ENCODE peak calls at places on chromosomes 6 and 20, in five cellular contexts. A is CD4-positive, alpha-beta memory T cell; T is RWPE1; D is CD8-positive, alpha-beta memory T cell; S is left lung. X is an unnamed sample.

GRCh38 chr20:59808729-59809381 is 124.6 kb downstream of the SYCP2 start:
- DNase-seq in D (no peak), T (no peak), S (no peak), A (no peak), X (no peak)

GRCh38 chr6:109455161-109455501 is 441 bp downstream of the MICAL1 start:
- DNase-seq in A (peak), S (peak), D (peak), T (no peak), X (peak)

GRCh38 chr6:164207024-164207423 is 792.5 kb downstream of the QKI start:
- DNase-seq in D (no peak), S (no peak), T (no peak), A (no peak), X (no peak)

GRCh38 chr6:91081452-91082067 is 494.7 kb upstream of the MAP3K7 start:
- DNase-seq in D (no peak), S (no peak), A (no peak), T (peak), X (peak)

GRCh38 chr6:83192456-83192855 is 609 bp downstream of the PGM3 start:
- DNase-seq in S (no peak), D (no peak), T (peak), A (no peak), X (peak)

GRCh38 chr6:99330159-99330558 is 19.3 kb downstream of the FAXC start:
- DNase-seq in T (peak), A (peak), D (peak), S (peak), X (peak)

GRCh38 chr6:24991748-24992467 is 56.1 kb upstream of the RIPOR2 start:
- DNase-seq in A (peak), T (peak), D (peak), S (peak), X (peak)

GRCh38 chr6:13624871-13625288 is 9.7 kb downstream of the NOL7 start:
- DNase-seq in S (no peak), D (no peak), A (peak), T (peak), X (peak)

GRCh38 chr6:39451831-39452230 is 129.3 kb upstream of the KCNK16 start:
- DNase-seq in S (no peak), T (no peak), D (no peak), A (no peak), X (no peak)

GRCh38 chr6:101401792-101402617 is 8.5 kb downstream of the GRIK2 start:
- DNase-seq in A (no peak), T (no peak), D (no peak), S (no peak), X (no peak)

GRCh38 chr20:24953621-24954133 is 4.6 kb downstream of the CST7 start:
- DNase-seq in A (no peak), D (peak), S (no peak), T (no peak), X (no peak)

GRCh38 chr6:154197176-154197850 is 158.3 kb downstream of the OPRM1 start:
- DNase-seq in D (no peak), T (peak), A (no peak), S (no peak), X (peak)

GRCh38 chr20:62395311-62396242 is 8.7 kb downstream of the RPS21 start:
- DNase-seq in S (no peak), D (no peak), T (no peak), A (no peak), X (no peak)

GRCh38 chr6:149876241-149876933 is 12.2 kb upstream of the LRP11 start:
- DNase-seq in D (no peak), T (no peak), S (no peak), A (no peak), X (no peak)

GRCh38 chr20:23061713-23062561 is 12.5 kb upstream of the THBD start:
- DNase-seq in A (no peak), T (peak), D (no peak), S (no peak), X (no peak)

GRCh38 chr6:44898296-44898930 is 429.7 kb upstream of the RUNX2 start:
- DNase-seq in D (no peak), T (no peak), A (no peak), S (no peak), X (peak)

GRCh38 chr6:113626470-113626869 is 230.7 kb upstream of the MARCKS start:
- DNase-seq in D (no peak), T (no peak), A (no peak), S (no peak), X (no peak)

GRCh38 chr6:28896505-28897392 is 27.0 kb downstream of the TRIM27 start:
- DNase-seq in T (peak), A (peak), D (peak), S (peak), X (peak)

GRCh38 chr6:99471638-99472037 is 43.6 kb downstream of the USP45 start:
- DNase-seq in A (no peak), S (no peak), T (no peak), D (no peak), X (no peak)

GRCh38 chr6:17601389-17601703 is 1.2 kb downstream of the FAM8A1 start:
- DNase-seq in A (no peak), D (no peak), T (no peak), S (no peak), X (no peak)

GRCh38 chr6:98838027-98838426 is 3.7 kb downstream of the POU3F2 start:
- DNase-seq in T (no peak), S (no peak), A (no peak), D (no peak), X (no peak)

GRCh38 chr20:8303651-8304050 is 171.6 kb downstream of the PLCB1 start:
- DNase-seq in T (no peak), A (no peak), S (no peak), D (no peak), X (no peak)

GRCh38 chr6:135411339-135411738 is 86.2 kb downstream of the AHI1 start:
- DNase-seq in T (peak), A (no peak), S (no peak), D (no peak), X (no peak)

GRCh38 chr20:59784365-59785117 is 148.9 kb downstream of the SYCP2 start:
- DNase-seq in T (no peak), S (no peak), A (no peak), D (no peak), X (no peak)

GRCh38 chr20:584375-585301 is 25.5 kb downstream of the TCF15 start:
- DNase-seq in S (no peak), A (no peak), T (no peak), D (no peak), X (peak)

GRCh38 chr20:36847009-36847709 is 28.8 kb upstream of the TLDC2 start:
- DNase-seq in D (no peak), A (no peak), T (peak), S (no peak), X (peak)

GRCh38 chr6:14706378-14706929 is 539.4 kb upstream of the JARID2 start:
- DNase-seq in S (peak), D (no peak), A (no peak), T (peak), X (peak)

GRCh38 chr20:41552295-41553068 is 65.7 kb downstream of the CHD6 start:
- DNase-seq in T (no peak), A (no peak), S (no peak), D (no peak), X (no peak)

GRCh38 chr6:53765270-53765669 is 29.5 kb upstream of the LRRC1 start:
- DNase-seq in T (no peak), A (no peak), S (peak), D (no peak), X (no peak)

GRCh38 chr6:149933036-149933435 is 8.8 kb upstream of the ULBP2 start:
- DNase-seq in A (no peak), S (no peak), D (no peak), T (no peak), X (no peak)

GRCh38 chr6:90266845-90267621 is 29.6 kb downstream of the BACH2 start:
- DNase-seq in D (no peak), T (no peak), S (no peak), A (peak), X (peak)

GRCh38 chr6:34383171-34383631 is 9.3 kb downstream of the NUDT3 start:
- DNase-seq in A (no peak), D (no peak), T (no peak), S (no peak), X (no peak)

GRCh38 chr6:66361886-66362285 is 654.9 kb upstream of the EYS start:
- DNase-seq in D (no peak), A (no peak), T (no peak), S (no peak), X (no peak)

GRCh38 chr6:16440656-16441212 is 202.3 kb downstream of the GMPR start:
- DNase-seq in A (peak), S (no peak), T (no peak), D (no peak), X (no peak)

GRCh38 chr6:16437095-16437494 is 198.7 kb downstream of the GMPR start:
- DNase-seq in D (no peak), S (no peak), A (no peak), T (no peak), X (no peak)

GRCh38 chr6:16441262-16441661 is 202.9 kb downstream of the GMPR start:
- DNase-seq in S (no peak), A (no peak), D (no peak), T (no peak), X (no peak)

GRCh38 chr6:16437984-16438383 is 199.6 kb downstream of the GMPR start:
- DNase-seq in D (peak), T (no peak), A (no peak), S (no peak), X (no peak)

DNA sequence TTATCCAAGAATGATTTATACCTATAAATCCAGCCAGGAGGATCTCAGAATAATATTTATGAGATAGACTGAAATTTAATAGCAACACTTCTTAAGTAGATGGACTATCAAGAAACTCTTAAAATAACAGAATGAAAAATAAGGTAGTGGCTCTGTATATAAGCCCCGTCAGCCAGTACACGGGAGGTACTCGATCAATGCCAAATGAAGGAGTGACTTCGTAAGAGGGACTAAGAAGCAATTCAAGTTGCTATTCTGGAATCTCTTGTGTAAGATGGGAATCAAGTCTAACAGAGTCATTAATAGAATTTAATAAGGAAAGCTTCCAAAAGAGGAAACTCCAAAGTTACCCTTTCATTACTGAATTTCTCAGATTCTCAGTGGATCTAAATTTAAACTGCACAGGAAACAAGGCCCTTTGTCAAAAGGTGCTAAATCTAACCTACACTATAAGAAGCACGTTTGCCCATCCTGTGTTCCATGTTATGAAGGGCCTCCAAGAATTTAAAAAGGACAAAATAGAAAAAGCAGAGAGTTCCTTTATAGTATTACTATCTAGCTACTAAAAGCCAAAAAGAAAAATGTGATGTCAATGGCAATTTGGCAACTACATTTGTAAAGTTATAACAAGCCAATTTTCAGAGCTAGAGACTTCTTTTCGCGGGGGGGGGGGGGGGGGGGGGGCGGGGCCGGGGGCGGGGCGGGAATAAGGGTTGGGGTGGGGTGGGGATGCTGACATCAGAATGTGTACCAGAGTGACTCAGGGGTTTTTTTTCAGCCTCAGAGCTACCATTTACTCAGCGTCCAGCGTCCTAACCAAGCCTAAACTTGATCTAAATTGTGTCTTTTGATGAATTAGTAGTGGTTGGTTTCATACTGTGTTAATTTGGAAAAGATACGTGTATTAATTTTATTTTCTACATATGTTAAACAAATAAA is 200.6 kb downstream of the GMPR start:
- DNase-seq in D (no peak), T (peak), A (no peak), S (no peak), X (peak)
- H3K27ac ChIP-seq in D (no peak), T (peak), A (peak), S (peak), X (no peak)

GRCh38 chr6:36665180-36665579 is 13.3 kb upstream of the CDKN1A start:
- DNase-seq in T (no peak), A (no peak), D (no peak), S (no peak), X (no peak)

GRCh38 chr6:36663504-36664446 is 14.7 kb upstream of the CDKN1A start:
- DNase-seq in S (no peak), A (no peak), T (no peak), D (no peak), X (no peak)

GRCh38 chr6:36670271-36670670 is 8.2 kb upstream of the CDKN1A start:
- DNase-seq in A (no peak), D (no peak), S (no peak), T (no peak), X (no peak)

GRCh38 chr6:36668601-36669390 is 9.7 kb upstream of the CDKN1A start:
- DNase-seq in S (no peak), T (no peak), D (no peak), A (no peak), X (no peak)

DNA sequence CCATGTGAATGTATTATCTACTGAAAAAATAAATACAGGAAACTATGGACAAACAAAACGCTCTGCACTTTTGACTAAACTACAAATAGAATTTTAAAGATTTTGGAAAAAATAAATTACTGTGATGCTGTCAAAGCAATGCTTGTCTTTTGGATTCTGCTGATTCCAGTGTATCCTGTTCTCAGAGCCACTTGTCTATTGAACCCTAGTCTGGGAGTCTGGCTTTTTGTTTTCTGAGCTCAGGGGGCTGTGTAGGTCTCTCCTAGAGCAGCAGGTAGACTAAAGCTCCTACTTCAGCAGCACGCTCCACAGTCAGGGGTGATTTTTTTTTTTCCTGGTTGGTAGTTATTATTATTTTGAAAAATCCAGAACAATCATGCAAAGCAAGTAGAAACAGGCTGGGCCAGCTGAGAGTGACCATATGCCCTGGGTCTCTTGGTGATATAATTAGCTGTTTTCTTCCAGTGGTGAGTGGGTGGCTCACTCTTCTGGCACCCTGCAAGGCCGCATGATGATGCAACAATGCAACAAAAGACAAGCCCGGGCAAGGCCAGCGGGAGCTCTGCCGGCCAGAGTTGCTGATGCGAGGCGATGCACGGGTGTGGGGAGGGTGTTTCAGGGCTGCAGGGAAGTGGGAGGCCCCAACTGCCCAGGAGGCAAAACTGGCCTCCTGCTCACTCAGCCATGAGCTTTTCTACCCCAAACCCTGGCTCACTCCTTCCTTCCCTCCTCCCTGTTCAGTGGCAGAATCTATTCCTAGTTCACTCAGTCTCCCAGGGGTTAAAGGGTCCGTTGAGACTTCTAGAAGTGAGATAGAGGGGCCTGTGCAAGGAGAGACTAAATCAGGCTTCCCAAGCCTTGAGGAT is 11.6 kb upstream of the CDKN1A start:
- DNase-seq in D (no peak), T (peak), S (peak), A (no peak), X (peak)
- H3K27ac ChIP-seq in D (no peak), T (peak), S (peak), A (no peak), X (peak)

DNA sequence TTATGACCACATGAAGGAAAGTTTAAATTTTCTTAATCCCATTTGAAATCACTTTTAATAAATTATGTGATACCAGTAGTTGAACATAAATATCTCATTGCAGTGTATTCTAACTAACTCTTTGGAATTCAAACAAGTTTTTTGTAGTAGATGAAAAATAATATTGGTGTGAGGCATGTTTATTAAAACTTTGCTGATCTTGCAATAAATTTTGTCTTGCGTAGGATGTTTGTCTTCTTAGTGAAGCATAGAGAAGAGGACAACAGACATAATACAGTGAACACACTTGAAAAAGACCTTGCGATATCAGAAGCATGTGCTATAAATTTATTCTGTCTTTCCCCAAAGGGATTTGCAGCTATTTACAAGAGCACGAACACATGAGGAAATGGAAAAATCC is 140.7 kb downstream of the HTR1B start:
- DNase-seq in S (no peak), T (no peak), D (no peak), A (no peak), X (no peak)
- H3K27ac ChIP-seq in S (no peak), T (no peak), D (no peak), A (no peak), X (no peak)

GRCh38 chr6:12593720-12594540 is 122.6 kb upstream of the PHACTR1 start:
- DNase-seq in D (no peak), T (no peak), S (peak), A (no peak), X (no peak)
- H3K27ac ChIP-seq in D (no peak), T (no peak), S (peak), A (no peak), X (no peak)

GRCh38 chr6:166456360-166457156 is 73.8 kb upstream of the MPC1 start:
- DNase-seq in D (no peak), T (no peak), S (no peak), A (no peak), X (no peak)

GRCh38 chr6:166461821-166462460 is 79.2 kb upstream of the MPC1 start:
- DNase-seq in T (no peak), S (no peak), A (no peak), D (no peak), X (no peak)

GRCh38 chr6:166460473-166461437 is 78.0 kb upstream of the MPC1 start:
- DNase-seq in T (peak), A (no peak), D (no peak), S (no peak), X (peak)

GRCh38 chr6:166459906-166460305 is 77.2 kb upstream of the MPC1 start:
- DNase-seq in T (no peak), D (no peak), S (no peak), A (no peak), X (no peak)

DNA sequence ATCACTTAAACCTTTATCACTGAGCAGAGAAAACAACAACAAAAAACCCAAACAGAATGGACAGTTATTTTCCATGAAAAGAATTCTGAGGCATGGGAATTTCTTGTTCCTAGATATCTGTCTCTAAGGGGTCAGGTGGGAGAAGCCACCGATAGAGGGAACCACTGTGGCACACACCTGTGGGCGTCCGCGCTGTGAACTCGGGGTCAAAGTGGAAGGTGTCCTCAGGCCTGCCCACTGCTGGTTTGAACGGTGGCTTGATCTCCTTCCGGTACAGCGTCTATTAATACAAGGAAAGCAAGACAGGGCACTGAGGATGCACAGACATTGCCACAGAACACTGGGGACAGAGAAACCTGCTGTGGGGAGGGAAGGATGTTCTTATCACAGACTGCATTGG is 76.5 kb upstream of the MPC1 start:
- DNase-seq in A (no peak), D (no peak), T (no peak), S (no peak), X (no peak)
- H3K27ac ChIP-seq in A (no peak), D (no peak), T (no peak), S (no peak), X (no peak)

GRCh38 chr6:5481024-5481423 is 219.7 kb downstream of the FARS2 start:
- DNase-seq in D (no peak), T (no peak), S (no peak), A (no peak), X (no peak)
- H3K27ac ChIP-seq in D (no peak), T (no peak), S (no peak), A (no peak), X (no peak)

DNA sequence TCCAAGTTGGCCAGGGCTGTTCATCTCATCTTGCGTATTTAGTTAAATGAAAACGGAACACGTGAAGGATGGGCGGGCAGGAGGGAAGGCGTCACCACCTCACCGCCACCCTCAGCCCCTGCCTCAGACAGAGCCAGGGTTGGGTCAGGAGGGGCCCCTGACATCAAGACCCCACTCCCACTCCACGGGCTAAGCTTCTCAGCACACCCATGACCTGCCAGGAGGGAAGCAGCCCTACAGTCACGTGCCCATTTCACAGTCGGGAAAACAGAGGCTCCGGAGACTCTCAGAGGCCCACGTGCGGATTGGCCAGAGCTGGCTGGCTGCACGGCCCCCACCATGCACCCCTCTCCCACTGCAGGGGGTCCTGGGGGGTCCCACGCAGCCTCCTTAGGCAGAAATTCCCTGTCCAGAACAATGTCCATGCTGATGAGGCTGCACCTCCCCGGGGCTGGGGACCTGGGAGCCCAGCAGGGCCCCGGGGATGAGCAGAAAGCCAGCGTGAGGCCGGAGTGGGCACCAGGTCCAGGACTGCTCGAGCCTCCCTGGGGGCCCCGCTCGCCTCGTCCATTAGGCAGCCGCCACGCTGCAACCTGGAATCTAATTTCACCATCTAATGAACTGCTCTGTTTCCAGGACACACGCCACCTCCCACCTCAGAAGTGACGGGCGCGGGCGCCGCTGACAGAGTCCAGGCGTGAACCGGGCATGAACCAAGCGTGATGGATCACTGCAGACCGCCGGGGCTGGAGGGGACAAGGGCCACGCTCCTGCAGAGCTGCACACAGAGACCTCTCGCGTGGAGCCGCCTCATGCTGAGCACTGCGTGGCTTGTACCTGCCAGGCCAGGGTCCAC is 15.8 kb downstream of the KCNQ2 start:
- DNase-seq in D (no peak), S (no peak), A (no peak), T (no peak), X (no peak)
- H3K27ac ChIP-seq in D (no peak), S (no peak), A (no peak), T (peak), X (no peak)